ENCODE peak calls at places on chromosomes 4 and X, in six cellular contexts. One of them, this sample, is unnamed.

GRCh38 chrX:154308108-154308946 is 12.7 kb downstream of the TKTL1 start:
- DNase-seq in body of pancreas: peak
- DNase-seq in activated CD4-positive, alpha-beta T cell treated with anti-CD3 and anti-CD28 coated beads for 48 hours: peak
- DNase-seq in T-cell: peak
- DNase-seq in activated CD8-positive, alpha-beta memory T cell treated with anti-CD3 and anti-CD28 coated beads, Interleukin-2, amount 10 ng/mL, durations not matched to agents 7 days and 5 days: peak
- DNase-seq in GM04504: no peak
- DNase-seq in this sample: peak

GRCh38 chrX:103879339-103879738 is 47.3 kb upstream of the RAB9B start:
- DNase-seq in GM04504: no peak
- DNase-seq in activated CD4-positive, alpha-beta T cell treated with anti-CD3 and anti-CD28 coated beads for 48 hours: no peak
- DNase-seq in activated CD8-positive, alpha-beta memory T cell treated with anti-CD3 and anti-CD28 coated beads, Interleukin-2, amount 10 ng/mL, durations not matched to agents 7 days and 5 days: no peak
- DNase-seq in T-cell: no peak
- DNase-seq in body of pancreas: no peak
- DNase-seq in this sample: no peak

GRCh38 chr4:124526760-124527159 is 185.8 kb downstream of the ANKRD50 start:
- DNase-seq in T-cell: no peak
- DNase-seq in body of pancreas: no peak
- DNase-seq in GM04504: no peak
- DNase-seq in activated CD8-positive, alpha-beta memory T cell treated with anti-CD3 and anti-CD28 coated beads, Interleukin-2, amount 10 ng/mL, durations not matched to agents 7 days and 5 days: no peak
- DNase-seq in activated CD4-positive, alpha-beta T cell treated with anti-CD3 and anti-CD28 coated beads for 48 hours: no peak
- DNase-seq in this sample: no peak

GRCh38 chrX:115898382-115899001 is 272.1 kb upstream of the AGTR2 start:
- DNase-seq in body of pancreas: no peak
- DNase-seq in T-cell: no peak
- DNase-seq in activated CD4-positive, alpha-beta T cell treated with anti-CD3 and anti-CD28 coated beads for 48 hours: no peak
- DNase-seq in activated CD8-positive, alpha-beta memory T cell treated with anti-CD3 and anti-CD28 coated beads, Interleukin-2, amount 10 ng/mL, durations not matched to agents 7 days and 5 days: no peak
- DNase-seq in GM04504: no peak
- DNase-seq in this sample: peak

GRCh38 chr4:24611575-24611974 is 27.2 kb upstream of the DHX15 start:
- DNase-seq in body of pancreas: no peak
- DNase-seq in GM04504: no peak
- DNase-seq in activated CD8-positive, alpha-beta memory T cell treated with anti-CD3 and anti-CD28 coated beads, Interleukin-2, amount 10 ng/mL, durations not matched to agents 7 days and 5 days: no peak
- DNase-seq in T-cell: no peak
- DNase-seq in activated CD4-positive, alpha-beta T cell treated with anti-CD3 and anti-CD28 coated beads for 48 hours: no peak
- DNase-seq in this sample: no peak

GRCh38 chr4:84418032-84418709 is 80.9 kb downstream of the NKX6-1 start:
- DNase-seq in GM04504: no peak
- DNase-seq in activated CD8-positive, alpha-beta memory T cell treated with anti-CD3 and anti-CD28 coated beads, Interleukin-2, amount 10 ng/mL, durations not matched to agents 7 days and 5 days: no peak
- DNase-seq in body of pancreas: peak
- DNase-seq in T-cell: no peak
- DNase-seq in activated CD4-positive, alpha-beta T cell treated with anti-CD3 and anti-CD28 coated beads for 48 hours: no peak
- DNase-seq in this sample: no peak

GRCh38 chrX:39752820-39753219 is 344.9 kb downstream of the BCOR start:
- DNase-seq in GM04504: no peak
- DNase-seq in activated CD8-positive, alpha-beta memory T cell treated with anti-CD3 and anti-CD28 coated beads, Interleukin-2, amount 10 ng/mL, durations not matched to agents 7 days and 5 days: no peak
- DNase-seq in T-cell: no peak
- DNase-seq in body of pancreas: peak
- DNase-seq in activated CD4-positive, alpha-beta T cell treated with anti-CD3 and anti-CD28 coated beads for 48 hours: no peak
- DNase-seq in this sample: no peak

GRCh38 chrX:17369294-17369693 is 5.7 kb upstream of the NHS start:
- DNase-seq in T-cell: no peak
- DNase-seq in GM04504: no peak
- DNase-seq in body of pancreas: no peak
- DNase-seq in activated CD4-positive, alpha-beta T cell treated with anti-CD3 and anti-CD28 coated beads for 48 hours: no peak
- DNase-seq in activated CD8-positive, alpha-beta memory T cell treated with anti-CD3 and anti-CD28 coated beads, Interleukin-2, amount 10 ng/mL, durations not matched to agents 7 days and 5 days: no peak
- DNase-seq in this sample: no peak

GRCh38 chr4:7588002-7588401 is 153.3 kb upstream of the PSAPL1 start:
- DNase-seq in GM04504: no peak
- DNase-seq in activated CD4-positive, alpha-beta T cell treated with anti-CD3 and anti-CD28 coated beads for 48 hours: no peak
- DNase-seq in T-cell: no peak
- DNase-seq in activated CD8-positive, alpha-beta memory T cell treated with anti-CD3 and anti-CD28 coated beads, Interleukin-2, amount 10 ng/mL, durations not matched to agents 7 days and 5 days: no peak
- DNase-seq in body of pancreas: no peak
- DNase-seq in this sample: no peak

GRCh38 chr4:98963538-98964433 is 31.7 kb upstream of the METAP1 start:
- DNase-seq in body of pancreas: no peak
- DNase-seq in GM04504: no peak
- DNase-seq in activated CD8-positive, alpha-beta memory T cell treated with anti-CD3 and anti-CD28 coated beads, Interleukin-2, amount 10 ng/mL, durations not matched to agents 7 days and 5 days: no peak
- DNase-seq in T-cell: no peak
- DNase-seq in activated CD4-positive, alpha-beta T cell treated with anti-CD3 and anti-CD28 coated beads for 48 hours: no peak
- DNase-seq in this sample: no peak

GRCh38 chr4:151717909-151718613 is 42.7 kb downstream of the GATB start:
- DNase-seq in activated CD8-positive, alpha-beta memory T cell treated with anti-CD3 and anti-CD28 coated beads, Interleukin-2, amount 10 ng/mL, durations not matched to agents 7 days and 5 days: peak
- DNase-seq in activated CD4-positive, alpha-beta T cell treated with anti-CD3 and anti-CD28 coated beads for 48 hours: no peak
- DNase-seq in body of pancreas: no peak
- DNase-seq in GM04504: no peak
- DNase-seq in T-cell: no peak
- DNase-seq in this sample: no peak

GRCh38 chr4:42412251-42412650 is 15.0 kb downstream of the SHISA3 start:
- DNase-seq in GM04504: peak
- DNase-seq in T-cell: no peak
- DNase-seq in body of pancreas: no peak
- DNase-seq in activated CD4-positive, alpha-beta T cell treated with anti-CD3 and anti-CD28 coated beads for 48 hours: no peak
- DNase-seq in activated CD8-positive, alpha-beta memory T cell treated with anti-CD3 and anti-CD28 coated beads, Interleukin-2, amount 10 ng/mL, durations not matched to agents 7 days and 5 days: no peak
- DNase-seq in this sample: no peak

GRCh38 chrX:23246001-23246400 is 88.6 kb upstream of the PTCHD1 start:
- DNase-seq in activated CD8-positive, alpha-beta memory T cell treated with anti-CD3 and anti-CD28 coated beads, Interleukin-2, amount 10 ng/mL, durations not matched to agents 7 days and 5 days: no peak
- DNase-seq in GM04504: no peak
- DNase-seq in activated CD4-positive, alpha-beta T cell treated with anti-CD3 and anti-CD28 coated beads for 48 hours: no peak
- DNase-seq in body of pancreas: no peak
- DNase-seq in T-cell: no peak
- DNase-seq in this sample: no peak

GRCh38 chr4:112296949-112297483 is at the start of gene ALPK1:
- DNase-seq in activated CD4-positive, alpha-beta T cell treated with anti-CD3 and anti-CD28 coated beads for 48 hours: no peak
- DNase-seq in GM04504: peak
- DNase-seq in activated CD8-positive, alpha-beta memory T cell treated with anti-CD3 and anti-CD28 coated beads, Interleukin-2, amount 10 ng/mL, durations not matched to agents 7 days and 5 days: no peak
- DNase-seq in body of pancreas: peak
- DNase-seq in T-cell: no peak
- DNase-seq in this sample: no peak

GRCh38 chr4:138609943-138610350 is 367.8 kb upstream of the SLC7A11 start:
- DNase-seq in T-cell: no peak
- DNase-seq in activated CD8-positive, alpha-beta memory T cell treated with anti-CD3 and anti-CD28 coated beads, Interleukin-2, amount 10 ng/mL, durations not matched to agents 7 days and 5 days: no peak
- DNase-seq in body of pancreas: no peak
- DNase-seq in activated CD4-positive, alpha-beta T cell treated with anti-CD3 and anti-CD28 coated beads for 48 hours: no peak
- DNase-seq in GM04504: no peak
- DNase-seq in this sample: no peak

GRCh38 chr4:24805566-24805965 is 10.2 kb downstream of the SOD3 start:
- DNase-seq in activated CD8-positive, alpha-beta memory T cell treated with anti-CD3 and anti-CD28 coated beads, Interleukin-2, amount 10 ng/mL, durations not matched to agents 7 days and 5 days: no peak
- DNase-seq in T-cell: no peak
- DNase-seq in GM04504: no peak
- DNase-seq in body of pancreas: no peak
- DNase-seq in activated CD4-positive, alpha-beta T cell treated with anti-CD3 and anti-CD28 coated beads for 48 hours: no peak
- DNase-seq in this sample: no peak

GRCh38 chrX:131067846-131068745 is 9.9 kb downstream of the ARHGAP36 start:
- DNase-seq in activated CD4-positive, alpha-beta T cell treated with anti-CD3 and anti-CD28 coated beads for 48 hours: no peak
- DNase-seq in GM04504: no peak
- DNase-seq in body of pancreas: no peak
- DNase-seq in T-cell: no peak
- DNase-seq in activated CD8-positive, alpha-beta memory T cell treated with anti-CD3 and anti-CD28 coated beads, Interleukin-2, amount 10 ng/mL, durations not matched to agents 7 days and 5 days: no peak
- DNase-seq in this sample: no peak

GRCh38 chrX:20829665-20830481 is 544.3 kb upstream of the CNKSR2 start:
- DNase-seq in body of pancreas: no peak
- DNase-seq in activated CD4-positive, alpha-beta T cell treated with anti-CD3 and anti-CD28 coated beads for 48 hours: no peak
- DNase-seq in activated CD8-positive, alpha-beta memory T cell treated with anti-CD3 and anti-CD28 coated beads, Interleukin-2, amount 10 ng/mL, durations not matched to agents 7 days and 5 days: no peak
- DNase-seq in GM04504: no peak
- DNase-seq in T-cell: no peak
- DNase-seq in this sample: no peak

GRCh38 chr4:182823576-182823975 is 93.6 kb downstream of the DCTD start:
- DNase-seq in GM04504: no peak
- DNase-seq in activated CD4-positive, alpha-beta T cell treated with anti-CD3 and anti-CD28 coated beads for 48 hours: no peak
- DNase-seq in activated CD8-positive, alpha-beta memory T cell treated with anti-CD3 and anti-CD28 coated beads, Interleukin-2, amount 10 ng/mL, durations not matched to agents 7 days and 5 days: no peak
- DNase-seq in T-cell: no peak
- DNase-seq in body of pancreas: no peak
- DNase-seq in this sample: no peak

GRCh38 chr4:41384992-41385391 is 128.3 kb downstream of the UCHL1 start:
- DNase-seq in body of pancreas: peak
- DNase-seq in T-cell: no peak
- DNase-seq in activated CD4-positive, alpha-beta T cell treated with anti-CD3 and anti-CD28 coated beads for 48 hours: no peak
- DNase-seq in activated CD8-positive, alpha-beta memory T cell treated with anti-CD3 and anti-CD28 coated beads, Interleukin-2, amount 10 ng/mL, durations not matched to agents 7 days and 5 days: no peak
- DNase-seq in GM04504: no peak
- DNase-seq in this sample: no peak

GRCh38 chr4:82968972-82969371 is 41.7 kb downstream of the LIN54 start:
- DNase-seq in GM04504: no peak
- DNase-seq in activated CD8-positive, alpha-beta memory T cell treated with anti-CD3 and anti-CD28 coated beads, Interleukin-2, amount 10 ng/mL, durations not matched to agents 7 days and 5 days: no peak
- DNase-seq in T-cell: no peak
- DNase-seq in body of pancreas: no peak
- DNase-seq in activated CD4-positive, alpha-beta T cell treated with anti-CD3 and anti-CD28 coated beads for 48 hours: no peak
- DNase-seq in this sample: no peak

GRCh38 chrX:43716696-43717095 is 60.6 kb downstream of the MAOA start:
- DNase-seq in body of pancreas: no peak
- DNase-seq in GM04504: no peak
- DNase-seq in activated CD8-positive, alpha-beta memory T cell treated with anti-CD3 and anti-CD28 coated beads, Interleukin-2, amount 10 ng/mL, durations not matched to agents 7 days and 5 days: no peak
- DNase-seq in activated CD4-positive, alpha-beta T cell treated with anti-CD3 and anti-CD28 coated beads for 48 hours: no peak
- DNase-seq in T-cell: no peak
- DNase-seq in this sample: no peak